ENCODE peak calls at places on chromosome 12, in eight cellular contexts. P is heart right ventricle; R is breast epithelium; C is pancreas; B is nephron progenitor cell; S is stomach; N is AG09319; K is CD4-positive, alpha-beta T cell. W is an unnamed sample.

GRCh38 chr12:18700254-18700653 is 37.6 kb downstream of the PLCZ1 start:
- DNase-seq in R (no peak), N (peak; percentile 93), B (no peak), P (peak; percentile 48), C (no peak), S (no peak), K (no peak), W (no peak)

GRCh38 chr12:8054821-8055220 is 11.3 kb downstream of the C3AR1 start:
- DNase-seq in R (no peak), N (no peak), C (no peak), S (no peak), K (no peak), B (no peak), P (no peak), W (no peak)

GRCh38 chr12:84642201-84642600 is 270.4 kb downstream of the SLC6A15 start:
- DNase-seq in C (no peak), B (no peak), K (no peak), S (no peak), R (no peak), N (peak; percentile 54), P (no peak), W (no peak)

GRCh38 chr12:182381-182883 is 31.5 kb downstream of the SLC6A12 start:
- DNase-seq in R (no peak), B (no peak), N (no peak), S (no peak), P (peak; percentile 51), K (no peak), C (no peak), W (no peak)

GRCh38 chr12:78645956-78646355 is 218.6 kb upstream of the SYT1 start:
- DNase-seq in B (no peak), S (no peak), N (peak; percentile 1), R (no peak), C (no peak), P (no peak), K (no peak), W (no peak)

GRCh38 chr12:93894391-93895095 is 217.4 kb downstream of the CRADD start:
- DNase-seq in B (peak; percentile 8), K (no peak), C (peak; percentile 28), N (no peak), R (peak; percentile 56), P (peak; percentile 95), S (no peak), W (no peak)

GRCh38 chr12:22981711-22982110 is 356.7 kb downstream of the ETNK1 start:
- DNase-seq in N (no peak), K (no peak), C (no peak), R (no peak), S (no peak), P (no peak), B (no peak), W (no peak)

GRCh38 chr12:52121848-52122838 is 42.6 kb downstream of the SMIM41 start:
- DNase-seq in N (no peak), P (peak; percentile 65), K (peak; percentile 54), C (peak; percentile 64), R (no peak), B (peak; percentile 83), S (peak; percentile 78), W (peak; percentile 56)

GRCh38 chr12:126668538-126668937 is 1598.4 kb upstream of the TMEM132C start:
- DNase-seq in K (no peak), N (peak; percentile 81), P (no peak), R (no peak), C (no peak), B (no peak), S (no peak), W (no peak)

GRCh38 chr12:82996168-82996812 is 309.6 kb downstream of the TMTC2 start:
- DNase-seq in K (no peak), S (no peak), P (no peak), B (no peak), N (no peak), R (no peak), C (peak; percentile 32), W (no peak)

GRCh38 chr12:113347-113746 is 46.8 kb downstream of the IQSEC3 start:
- DNase-seq in S (no peak), P (no peak), C (no peak), N (no peak), K (no peak), R (no peak), B (no peak), W (no peak)

GRCh38 chr12:103580026-103580425 is 7.0 kb upstream of the STAB2 start:
- DNase-seq in P (no peak), C (no peak), S (no peak), N (no peak), R (no peak), B (no peak), K (no peak), W (no peak)

GRCh38 chr12:25427328-25428249 is 125.5 kb downstream of the LMNTD1 start:
- DNase-seq in S (no peak), P (no peak), R (no peak), K (no peak), C (no peak), B (no peak), N (no peak), W (no peak)

GRCh38 chr12:108772247-108772646 is 40.9 kb upstream of the CORO1C start:
- DNase-seq in N (no peak), B (no peak), R (peak; percentile 44), K (no peak), S (no peak), P (no peak), C (no peak), W (no peak)

GRCh38 chr12:57171668-57172067 is 24.2 kb upstream of the LRP1-AS start:
- DNase-seq in S (no peak), N (no peak), K (no peak), P (no peak), B (no peak), R (no peak), C (no peak), W (no peak)

GRCh38 chr12:9244894-9245293 is 36.7 kb upstream of the PZP start:
- DNase-seq in R (peak; percentile 63), C (peak; percentile 34), P (peak; percentile 6), K (no peak), S (no peak), B (no peak), N (no peak), W (no peak)

GRCh38 chr12:1932264-1932777 is 13.9 kb upstream of the CACNA2D4 start:
- DNase-seq in B (no peak), R (no peak), N (no peak), C (no peak), P (peak; percentile 72), K (no peak), S (peak; percentile 81), W (no peak)

GRCh38 chr12:123013185-123014095 is 33.0 kb downstream of the ARL6IP4 start:
- DNase-seq in R (no peak), K (no peak), C (no peak), N (no peak), S (no peak), P (no peak), B (no peak), W (no peak)

GRCh38 chr12:51393676-51394545 is 2.7 kb upstream of the GALNT6 start:
- DNase-seq in K (peak; percentile 28), P (peak; percentile 20), S (no peak), C (no peak), B (no peak), R (no peak), N (peak; percentile 64), W (no peak)

GRCh38 chr12:53591301-53592206 is 34.6 kb downstream of the ATF7 start:
- DNase-seq in B (no peak), R (no peak), K (no peak), S (no peak), C (no peak), N (no peak), P (no peak), W (no peak)

GRCh38 chr12:52063986-52064649 is 5.7 kb upstream of the ATG101 start:
- DNase-seq in B (no peak), K (no peak), N (no peak), R (no peak), S (no peak), P (peak; percentile 77), C (peak; percentile 52), W (no peak)

GRCh38 chr12:67068204-67068731 is 200.9 kb upstream of the CAND1 start:
- DNase-seq in B (peak; percentile 46), N (no peak), P (no peak), S (no peak), R (no peak), C (no peak), K (no peak), W (no peak)
- TF ChIP-seq CTCF in B (no peak), N (no peak), P (no peak), S (no peak), R (no peak), C (no peak), K (no peak), W (no peak)

GRCh38 chr12:121296618-121297476 is at the start of gene CAMKK2:
- DNase-seq in P (peak; percentile 84), B (peak; percentile 87), K (peak; percentile 78), C (peak; percentile 85), N (peak; percentile 38), R (peak; percentile 63), S (peak; percentile 89), W (peak; percentile 94)
- TF ChIP-seq CTCF in P (peak; percentile 48), B (no peak), K (peak; percentile 26), C (no peak), N (no peak), R (no peak), S (peak; percentile 8), W (no peak)

GRCh38 chr12:91628656-91629055 is 446.0 kb upstream of the DCN start:
- DNase-seq in N (no peak), P (no peak), R (no peak), B (no peak), S (no peak), K (no peak), C (no peak), W (no peak)

GRCh38 chr12:91630118-91630517 is 447.5 kb upstream of the DCN start:
- DNase-seq in P (no peak), K (no peak), N (no peak), B (no peak), C (no peak), S (no peak), R (no peak), W (no peak)

GRCh38 chr12:91629440-91629839 is 446.8 kb upstream of the DCN start:
- DNase-seq in P (no peak), K (no peak), C (no peak), R (no peak), N (no peak), B (no peak), S (no peak), W (no peak)

GRCh38 chr12:91630906-91631305 is 448.3 kb upstream of the DCN start:
- DNase-seq in R (no peak), P (no peak), S (no peak), B (no peak), K (no peak), C (no peak), N (no peak), W (no peak)

DNA sequence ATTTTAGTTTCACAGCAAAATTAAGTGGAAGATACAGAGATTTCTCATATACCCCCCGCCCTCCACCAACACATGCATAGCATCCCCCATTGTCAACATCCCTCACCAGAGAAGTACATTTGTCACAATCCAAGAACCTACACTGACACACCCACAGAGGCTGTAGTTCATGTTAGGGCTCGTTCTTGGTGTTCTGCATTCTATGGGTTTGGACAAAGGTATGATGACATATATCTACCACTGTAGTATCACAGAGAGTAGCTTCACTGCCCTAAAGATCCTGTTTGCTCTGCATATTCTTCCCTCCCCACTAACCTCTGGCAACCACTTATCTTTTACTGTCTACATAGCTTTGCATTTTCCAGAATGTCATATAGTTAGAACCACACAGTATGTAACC is 444.6 kb upstream of the DCN start:
- DNase-seq in R (no peak), B (no peak), C (no peak), N (no peak), P (no peak), K (no peak), S (no peak), W (no peak)
- TF ChIP-seq CTCF in R (no peak), B (no peak), C (no peak), N (no peak), P (no peak), K (no peak), S (no peak), W (no peak)

GRCh38 chr12:64352181-64352580 is 38.4 kb downstream of the C12orf56 start:
- DNase-seq in P (no peak), C (no peak), R (no peak), S (no peak), N (no peak), K (no peak), B (no peak), W (no peak)
- TF ChIP-seq CTCF in P (no peak), C (no peak), R (no peak), S (no peak), N (no peak), K (no peak), B (no peak), W (no peak)

W was measured in activated B cell treated with CpG ODN at 0.5 μM for 24 hours.